ENCODE peak calls at places on chromosomes 7 and 10, in nine cellular contexts. G, V, Q, Y, T, E, D, B and O are unnamed samples.
A peak's percentile ranks its signal among the peaks of the same experiment; 100 is the strongest.

GRCh38 chr10:74525885-74526284 is 300.5 kb upstream of the KAT6B start:
- DNase-seq in G (no peak), V (no peak), Q (no peak), Y (no peak), T (no peak), E (no peak), D (no peak), B (no peak), O (no peak)

GRCh38 chr10:43226441-43226840 is 40.4 kb downstream of the RASGEF1A start:
- DNase-seq in G (no peak), V (no peak), Q (no peak), Y (no peak), T (no peak), E (no peak), D (no peak), B (no peak), O (no peak)

GRCh38 chr7:22447759-22448158 is 52.2 kb downstream of the STEAP1B start:
- DNase-seq in G (peak; percentile 90), V (peak; percentile 53), Q (no peak), Y (no peak), T (no peak), E (no peak), D (no peak), B (no peak), O (no peak)

GRCh38 chr10:13877154-13877909 is 290.6 kb downstream of the PRPF18 start:
- DNase-seq in G (no peak), V (no peak), Q (no peak), Y (peak; percentile 74), T (no peak), E (no peak), D (no peak), B (no peak), O (no peak)

GRCh38 chr10:8158439-8159071 is 104.1 kb downstream of the GATA3 start:
- DNase-seq in G (no peak), V (no peak), Q (no peak), Y (no peak), T (no peak), E (no peak), D (no peak), B (no peak), O (no peak)

GRCh38 chr7:93920496-93921189 is 892 bp upstream of the GNG11 start:
- DNase-seq in G (no peak), V (no peak), Q (no peak), Y (no peak), T (no peak), E (no peak), D (no peak), B (peak; percentile 28), O (no peak)

GRCh38 chr10:36880898-36881297 is 244.5 kb upstream of the ANKRD30A start:
- DNase-seq in G (peak; percentile 22), V (peak; percentile 1), Q (no peak), Y (no peak), T (no peak), E (no peak), D (no peak), B (peak; percentile 75), O (no peak)

GRCh38 chr7:771241-772004 is 44.3 kb upstream of the PRKAR1B start:
- DNase-seq in G (no peak), V (no peak), Q (no peak), Y (peak; percentile 80), T (no peak), E (peak; percentile 56), D (no peak), B (peak; percentile 77), O (peak; percentile 59)

GRCh38 chr7:83355143-83355542 is 192.5 kb upstream of the PCLO start:
- DNase-seq in G (no peak), V (no peak), Q (no peak), Y (no peak), T (no peak), E (no peak), D (no peak), B (no peak), O (no peak)

GRCh38 chr10:95457319-95457886 is 103.8 kb downstream of the SORBS1 start:
- DNase-seq in G (no peak), V (no peak), Q (no peak), Y (no peak), T (no peak), E (no peak), D (no peak), B (no peak), O (no peak)

GRCh38 chr10:34081948-34082347 is 733.1 kb downstream of the PARD3 start:
- DNase-seq in G (no peak), V (no peak), Q (no peak), Y (no peak), T (no peak), E (no peak), D (no peak), B (no peak), O (peak; percentile 23)

GRCh38 chr10:78200686-78201085 is 167.0 kb downstream of the RPS24 start:
- DNase-seq in G (no peak), V (no peak), Q (no peak), Y (no peak), T (no peak), E (no peak), D (no peak), B (no peak), O (no peak)

GRCh38 chr7:1882451-1882850 is 212.4 kb downstream of the ELFN1 start:
- DNase-seq in G (no peak), V (no peak), Q (no peak), Y (no peak), T (no peak), E (no peak), D (no peak), B (no peak), O (no peak)

GRCh38 chr7:14691597-14692203 is 210.9 kb downstream of the DGKB start:
- DNase-seq in G (peak; percentile 47), V (peak; percentile 56), Q (no peak), Y (peak; percentile 49), T (peak; percentile 62), E (no peak), D (peak; percentile 47), B (peak; percentile 59), O (no peak)

GRCh38 chr10:129108378-129108777 is 358.7 kb upstream of the MGMT start:
- DNase-seq in G (no peak), V (no peak), Q (no peak), Y (no peak), T (no peak), E (no peak), D (no peak), B (no peak), O (no peak)

GRCh38 chr10:29199344-29199743 is 89.5 kb upstream of the LYZL1 start:
- DNase-seq in G (no peak), V (no peak), Q (no peak), Y (no peak), T (no peak), E (no peak), D (no peak), B (no peak), O (peak; percentile 30)

GRCh38 chr7:21251166-21251806 is 176.6 kb upstream of the SP4 start:
- DNase-seq in G (no peak), V (peak; percentile 89), Q (no peak), Y (no peak), T (no peak), E (no peak), D (no peak), B (no peak), O (peak; percentile 56)

GRCh38 chr7:87959336-87959735 is 25.3 kb downstream of the ADAM22 start:
- DNase-seq in G (no peak), V (no peak), Q (no peak), Y (no peak), T (no peak), E (no peak), D (no peak), B (no peak), O (no peak)

GRCh38 chr10:47187592-47187991 is 112.4 kb upstream of the GDF10 start:
- DNase-seq in G (no peak), V (no peak), Q (no peak), Y (no peak), T (no peak), E (no peak), D (no peak), B (no peak), O (no peak)

GRCh38 chr7:5479941-5480517 is 56.4 kb upstream of the TNRC18 start:
- DNase-seq in G (no peak), V (no peak), Q (no peak), Y (no peak), T (no peak), E (no peak), D (no peak), B (no peak), O (no peak)

GRCh38 chr10:89537361-89537760 is 2.0 kb upstream of the SLC16A12 start:
- DNase-seq in G (no peak), V (no peak), Q (no peak), Y (no peak), T (no peak), E (no peak), D (no peak), B (no peak), O (no peak)

GRCh38 chr10:11684717-11685645 is 57.2 kb upstream of the ECHDC3 start:
- DNase-seq in G (peak; percentile 95), V (no peak), Q (peak; percentile 25), Y (peak; percentile 63), T (no peak), E (no peak), D (peak; percentile 33), B (peak; percentile 68), O (peak; percentile 85)

GRCh38 chr10:6123467-6124042 is 34.7 kb downstream of the RBM17 start:
- DNase-seq in G (peak; percentile 74), V (no peak), Q (no peak), Y (no peak), T (no peak), E (no peak), D (no peak), B (no peak), O (no peak)

GRCh38 chr10:48463318-48464003 is 141.4 kb downstream of the ARHGAP22 start:
- DNase-seq in G (no peak), V (peak; percentile 36), Q (no peak), Y (no peak), T (no peak), E (no peak), D (no peak), B (peak; percentile 19), O (peak; percentile 61)